ENCODE peak calls at places on chromosomes 3 and 15, in five cellular contexts. One of them, this sample, is unnamed.

GRCh38 chr3:121720163-121720562 is 29.4 kb downstream of the GOLGB1 start:
- DNase-seq in MM.1S: no peak
- DNase-seq in lower lobe of right lung: no peak
- DNase-seq in astrocyte: no peak
- DNase-seq in neural progenitor cell: no peak
- DNase-seq in this sample: no peak

GRCh38 chr15:28025413-28025812 is 73.7 kb downstream of the OCA2 start:
- DNase-seq in MM.1S: no peak
- DNase-seq in lower lobe of right lung: no peak
- DNase-seq in astrocyte: no peak
- DNase-seq in neural progenitor cell: no peak
- DNase-seq in this sample: no peak

GRCh38 chr3:174424656-174425055 is 434.5 kb upstream of the NAALADL2 start:
- DNase-seq in MM.1S: no peak
- DNase-seq in lower lobe of right lung: no peak
- DNase-seq in astrocyte: no peak
- DNase-seq in neural progenitor cell: no peak
- DNase-seq in this sample: no peak

GRCh38 chr3:105503191-105503593 is 136.5 kb downstream of the ALCAM start:
- DNase-seq in MM.1S: no peak
- DNase-seq in lower lobe of right lung: no peak
- DNase-seq in astrocyte: peak
- DNase-seq in neural progenitor cell: no peak
- DNase-seq in this sample: no peak

GRCh38 chr3:133136114-133137041 is 98.2 kb downstream of the TMEM108 start:
- DNase-seq in MM.1S: peak
- DNase-seq in lower lobe of right lung: no peak
- DNase-seq in astrocyte: no peak
- DNase-seq in neural progenitor cell: no peak
- DNase-seq in this sample: no peak

GRCh38 chr3:78116874-78117273 is 1077.0 kb downstream of the ROBO2 start:
- DNase-seq in MM.1S: no peak
- DNase-seq in lower lobe of right lung: no peak
- DNase-seq in astrocyte: peak
- DNase-seq in neural progenitor cell: no peak
- DNase-seq in this sample: no peak

GRCh38 chr3:101122678-101123077 is 129.5 kb upstream of the ABI3BP start:
- DNase-seq in MM.1S: no peak
- DNase-seq in lower lobe of right lung: no peak
- DNase-seq in astrocyte: no peak
- DNase-seq in neural progenitor cell: no peak
- DNase-seq in this sample: no peak

GRCh38 chr3:86995537-86995936 is 4.6 kb upstream of the VGLL3 start:
- DNase-seq in MM.1S: no peak
- DNase-seq in lower lobe of right lung: no peak
- DNase-seq in astrocyte: peak
- DNase-seq in neural progenitor cell: no peak
- DNase-seq in this sample: no peak

GRCh38 chr15:45185903-45186770 is 1.6 kb downstream of the SHF start:
- DNase-seq in MM.1S: no peak
- DNase-seq in lower lobe of right lung: no peak
- DNase-seq in astrocyte: peak
- DNase-seq in neural progenitor cell: no peak
- DNase-seq in this sample: no peak

GRCh38 chr15:91694829-91695205 is 158.7 kb upstream of the SLCO3A1 start:
- DNase-seq in MM.1S: no peak
- DNase-seq in lower lobe of right lung: no peak
- DNase-seq in astrocyte: peak
- DNase-seq in neural progenitor cell: no peak
- DNase-seq in this sample: peak

GRCh38 chr3:131796558-131796957 is 238.3 kb downstream of the CPNE4 start:
- DNase-seq in MM.1S: peak
- DNase-seq in lower lobe of right lung: no peak
- DNase-seq in astrocyte: no peak
- DNase-seq in neural progenitor cell: peak
- DNase-seq in this sample: no peak

GRCh38 chr15:38670142-38671002 is 105.8 kb upstream of the RASGRP1 start:
- DNase-seq in MM.1S: no peak
- DNase-seq in lower lobe of right lung: no peak
- DNase-seq in astrocyte: no peak
- DNase-seq in neural progenitor cell: no peak
- DNase-seq in this sample: no peak

GRCh38 chr3:72058493-72059081 is 273.6 kb upstream of the PROK2 start:
- DNase-seq in MM.1S: no peak
- DNase-seq in lower lobe of right lung: no peak
- DNase-seq in astrocyte: no peak
- DNase-seq in neural progenitor cell: no peak
- DNase-seq in this sample: no peak

GRCh38 chr15:25176991-25177954 is 222.5 kb downstream of the SNRPN start:
- DNase-seq in MM.1S: no peak
- DNase-seq in lower lobe of right lung: peak
- DNase-seq in astrocyte: no peak
- DNase-seq in neural progenitor cell: no peak
- DNase-seq in this sample: no peak

GRCh38 chr3:50125541-50126286 is 29.4 kb upstream of the SEMA3F start:
- DNase-seq in MM.1S: no peak
- DNase-seq in lower lobe of right lung: peak
- DNase-seq in astrocyte: no peak
- DNase-seq in neural progenitor cell: peak
- DNase-seq in this sample: no peak

GRCh38 chr3:185717627-185718330 is 107.1 kb downstream of the IGF2BP2 start:
- DNase-seq in MM.1S: no peak
- DNase-seq in lower lobe of right lung: no peak
- DNase-seq in astrocyte: no peak
- DNase-seq in neural progenitor cell: no peak
- DNase-seq in this sample: no peak

GRCh38 chr3:63523100-63523499 is 129.4 kb upstream of the SNTN start:
- DNase-seq in MM.1S: no peak
- DNase-seq in lower lobe of right lung: no peak
- DNase-seq in astrocyte: peak
- DNase-seq in neural progenitor cell: peak
- DNase-seq in this sample: no peak

GRCh38 chr3:186225603-186226002 is 116.7 kb upstream of the ETV5 start:
- DNase-seq in MM.1S: no peak
- DNase-seq in lower lobe of right lung: no peak
- DNase-seq in astrocyte: no peak
- DNase-seq in neural progenitor cell: no peak
- DNase-seq in this sample: no peak

GRCh38 chr15:63599401-63600000 is 2.3 kb downstream of the FBXL22 start:
- DNase-seq in MM.1S: peak
- DNase-seq in lower lobe of right lung: peak
- DNase-seq in astrocyte: no peak
- DNase-seq in neural progenitor cell: peak
- DNase-seq in this sample: peak

GRCh38 chr15:25863067-25863967 is at the start of gene ATP10A:
- DNase-seq in MM.1S: no peak
- DNase-seq in lower lobe of right lung: peak
- DNase-seq in astrocyte: peak
- DNase-seq in neural progenitor cell: peak
- DNase-seq in this sample: peak

GRCh38 chr3:23811117-23811487 is 5.3 kb downstream of the UBE2E1 start:
- DNase-seq in MM.1S: peak
- DNase-seq in lower lobe of right lung: no peak
- DNase-seq in astrocyte: no peak
- DNase-seq in neural progenitor cell: peak
- DNase-seq in this sample: no peak

GRCh38 chr3:61358364-61358763 is 107.1 kb upstream of the FHIT start:
- DNase-seq in MM.1S: peak
- DNase-seq in lower lobe of right lung: peak
- DNase-seq in astrocyte: no peak
- DNase-seq in neural progenitor cell: no peak
- DNase-seq in this sample: peak

GRCh38 chr3:127753338-127753737 is 69.0 kb downstream of the MGLL start:
- DNase-seq in MM.1S: no peak
- DNase-seq in lower lobe of right lung: no peak
- DNase-seq in astrocyte: no peak
- DNase-seq in neural progenitor cell: no peak
- DNase-seq in this sample: no peak

GRCh38 chr3:43958005-43958770 is 267.4 kb downstream of the ABHD5 start:
- DNase-seq in MM.1S: peak
- DNase-seq in lower lobe of right lung: no peak
- DNase-seq in astrocyte: no peak
- DNase-seq in neural progenitor cell: no peak
- DNase-seq in this sample: no peak

GRCh38 chr3:151169262-151169661 is 33.8 kb downstream of the GPR171 start:
- DNase-seq in MM.1S: no peak
- DNase-seq in lower lobe of right lung: peak
- DNase-seq in astrocyte: no peak
- DNase-seq in neural progenitor cell: no peak
- DNase-seq in this sample: peak

GRCh38 chr15:59994855-59995557 is 9.1 kb upstream of the FOXB1 start:
- DNase-seq in MM.1S: no peak
- DNase-seq in lower lobe of right lung: no peak
- DNase-seq in astrocyte: no peak
- DNase-seq in neural progenitor cell: peak
- DNase-seq in this sample: no peak

GRCh38 chr3:175153595-175153994 is 294.5 kb downstream of the NAALADL2 start:
- DNase-seq in MM.1S: no peak
- DNase-seq in lower lobe of right lung: no peak
- DNase-seq in astrocyte: no peak
- DNase-seq in neural progenitor cell: no peak
- DNase-seq in this sample: no peak

GRCh38 chr15:59157840-59158700 is 48.6 kb upstream of the LDHAL6B start:
- DNase-seq in MM.1S: no peak
- DNase-seq in lower lobe of right lung: no peak
- DNase-seq in astrocyte: no peak
- DNase-seq in neural progenitor cell: no peak
- DNase-seq in this sample: no peak

GRCh38 chr15:72312605-72313447 is 7.1 kb downstream of the CELF6 start:
- DNase-seq in MM.1S: peak
- DNase-seq in lower lobe of right lung: peak
- DNase-seq in astrocyte: peak
- DNase-seq in neural progenitor cell: peak
- DNase-seq in this sample: peak

GRCh38 chr3:189160519-189161309 is 11.1 kb upstream of the TPRG1 start:
- DNase-seq in MM.1S: no peak
- DNase-seq in lower lobe of right lung: no peak
- DNase-seq in astrocyte: no peak
- DNase-seq in neural progenitor cell: no peak
- DNase-seq in this sample: no peak

GRCh38 chr3:193248848-193249468 is 7.9 kb downstream of the PLAAT1 start:
- DNase-seq in MM.1S: no peak
- DNase-seq in lower lobe of right lung: no peak
- DNase-seq in astrocyte: no peak
- DNase-seq in neural progenitor cell: no peak
- DNase-seq in this sample: no peak

GRCh38 chr3:160616721-160617120 is 51.4 kb upstream of the KPNA4 start:
- DNase-seq in MM.1S: no peak
- DNase-seq in lower lobe of right lung: no peak
- DNase-seq in astrocyte: peak
- DNase-seq in neural progenitor cell: no peak
- DNase-seq in this sample: no peak

GRCh38 chr3:138686771-138687221 is 78.2 kb downstream of the FAIM start:
- DNase-seq in MM.1S: peak
- DNase-seq in lower lobe of right lung: no peak
- DNase-seq in astrocyte: peak
- DNase-seq in neural progenitor cell: no peak
- DNase-seq in this sample: no peak

GRCh38 chr15:20340931-20341661 is 200.5 kb downstream of the GOLGA6L6 start:
- DNase-seq in MM.1S: peak
- DNase-seq in lower lobe of right lung: peak
- DNase-seq in astrocyte: no peak
- DNase-seq in neural progenitor cell: peak
- DNase-seq in this sample: peak

GRCh38 chr3:62368705-62369475 is 4.5 kb downstream of the FEZF2 start:
- DNase-seq in MM.1S: no peak
- DNase-seq in lower lobe of right lung: no peak
- DNase-seq in astrocyte: no peak
- DNase-seq in neural progenitor cell: peak
- DNase-seq in this sample: no peak
- H3K4me3 ChIP-seq in MM.1S: no peak
- H3K4me3 ChIP-seq in lower lobe of right lung: no peak
- H3K4me3 ChIP-seq in astrocyte: peak
- H3K4me3 ChIP-seq in neural progenitor cell: peak
- H3K4me3 ChIP-seq in this sample: no peak

GRCh38 chr15:47944911-47945310 is 175.9 kb upstream of the SLC24A5 start:
- DNase-seq in MM.1S: no peak
- DNase-seq in lower lobe of right lung: no peak
- DNase-seq in astrocyte: no peak
- DNase-seq in neural progenitor cell: no peak
- DNase-seq in this sample: no peak
- TF ChIP-seq CTCF in MM.1S: no peak
- TF ChIP-seq CTCF in lower lobe of right lung: no peak
- TF ChIP-seq CTCF in astrocyte: no peak
- TF ChIP-seq CTCF in neural progenitor cell: peak
- TF ChIP-seq CTCF in this sample: no peak

GRCh38 chr3:96833301-96833700 is 18.9 kb downstream of the EPHA6 start:
- DNase-seq in MM.1S: no peak
- DNase-seq in lower lobe of right lung: no peak
- DNase-seq in astrocyte: no peak
- DNase-seq in neural progenitor cell: no peak
- DNase-seq in this sample: no peak
- H3K27ac ChIP-seq in MM.1S: no peak
- H3K27ac ChIP-seq in lower lobe of right lung: no peak
- H3K27ac ChIP-seq in astrocyte: no peak
- H3K27ac ChIP-seq in neural progenitor cell: no peak
- H3K27ac ChIP-seq in this sample: no peak

GRCh38 chr15:66885281-66885915 is 180.0 kb upstream of the SMAD3 start:
- DNase-seq in MM.1S: no peak
- DNase-seq in lower lobe of right lung: no peak
- DNase-seq in astrocyte: no peak
- DNase-seq in neural progenitor cell: no peak
- DNase-seq in this sample: peak

GRCh38 chr15:66881173-66881905 is 179.3 kb downstream of the SMAD6 start:
- DNase-seq in MM.1S: no peak
- DNase-seq in lower lobe of right lung: no peak
- DNase-seq in astrocyte: no peak
- DNase-seq in neural progenitor cell: no peak
- DNase-seq in this sample: no peak

GRCh38 chr15:66882251-66883020 is 180.4 kb downstream of the SMAD6 start:
- DNase-seq in MM.1S: no peak
- DNase-seq in lower lobe of right lung: no peak
- DNase-seq in astrocyte: peak
- DNase-seq in neural progenitor cell: no peak
- DNase-seq in this sample: peak

GRCh38 chr15:66884661-66885237 is 180.7 kb upstream of the SMAD3 start:
- DNase-seq in MM.1S: no peak
- DNase-seq in lower lobe of right lung: no peak
- DNase-seq in astrocyte: no peak
- DNase-seq in neural progenitor cell: no peak
- DNase-seq in this sample: peak

DNA sequence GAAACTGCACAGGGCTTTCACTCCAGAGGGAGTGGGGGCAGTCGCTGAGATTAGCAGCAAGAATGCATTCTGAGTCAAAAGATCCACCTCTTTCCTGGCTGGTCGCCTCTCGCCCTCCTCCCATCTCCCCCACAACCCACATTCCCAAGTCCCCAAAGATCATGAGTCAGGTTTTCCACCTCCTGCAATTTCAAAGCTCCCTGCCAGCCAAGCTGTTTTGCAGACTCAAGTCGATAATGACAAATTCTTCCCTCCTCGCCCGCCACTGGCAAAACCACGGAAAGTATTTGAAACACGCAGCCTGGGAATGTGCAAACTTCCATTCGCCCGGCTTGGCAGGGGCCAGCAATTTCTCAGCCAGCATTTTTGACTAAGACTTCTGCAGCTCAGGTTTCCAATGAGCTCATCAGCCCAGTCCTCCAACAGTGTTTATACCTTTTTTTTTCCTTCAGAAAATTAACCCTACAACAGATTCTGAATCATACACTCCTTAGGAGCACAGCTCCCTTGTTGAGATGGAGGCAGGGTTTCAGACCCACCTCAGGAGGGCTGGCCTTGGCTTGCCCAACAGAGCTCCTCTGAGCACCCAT is 181.4 kb downstream of the SMAD6 start:
- DNase-seq in MM.1S: no peak
- DNase-seq in lower lobe of right lung: peak
- DNase-seq in astrocyte: peak
- DNase-seq in neural progenitor cell: peak
- DNase-seq in this sample: peak
- H3K4me3 ChIP-seq in MM.1S: no peak
- H3K4me3 ChIP-seq in lower lobe of right lung: no peak
- H3K4me3 ChIP-seq in astrocyte: no peak
- H3K4me3 ChIP-seq in neural progenitor cell: no peak
- H3K4me3 ChIP-seq in this sample: no peak

This sample was measured in tibial artery.